ENCODE peak calls at places on chromosome 6, in seven cellular contexts. One of them, this sample, is unnamed. For H3K36me3, the result is how much of the 10 kb centered on the place peaks cover.

GRCh38 chr6:77124604-77125003 is 338.7 kb downstream of the HTR1B start:
- DNase-seq in GM23338: no peak
- DNase-seq in spleen: no peak
- DNase-seq in K562: no peak
- DNase-seq in HCT116: no peak
- DNase-seq in transverse colon: no peak
- DNase-seq in stomach: no peak
- DNase-seq in this sample: no peak

GRCh38 chr6:144036064-144036873 is 28.2 kb upstream of the PLAGL1 start:
- DNase-seq in transverse colon: peak
- DNase-seq in K562: no peak
- DNase-seq in GM23338: peak
- DNase-seq in spleen: peak
- DNase-seq in stomach: no peak
- DNase-seq in HCT116: no peak
- DNase-seq in this sample: no peak

GRCh38 chr6:39422273-39422672 is 99.8 kb upstream of the KCNK16 start:
- DNase-seq in K562: no peak
- DNase-seq in spleen: no peak
- DNase-seq in GM23338: no peak
- DNase-seq in stomach: no peak
- DNase-seq in HCT116: no peak
- DNase-seq in transverse colon: no peak
- DNase-seq in this sample: no peak

GRCh38 chr6:147106759-147107401 is 97.3 kb upstream of the STXBP5 start:
- DNase-seq in spleen: no peak
- DNase-seq in stomach: no peak
- DNase-seq in HCT116: no peak
- DNase-seq in transverse colon: no peak
- DNase-seq in GM23338: no peak
- DNase-seq in K562: no peak
- DNase-seq in this sample: no peak

GRCh38 chr6:153031335-153031955 is 28.9 kb upstream of the MTRF1L start:
- DNase-seq in GM23338: no peak
- DNase-seq in HCT116: no peak
- DNase-seq in transverse colon: no peak
- DNase-seq in K562: no peak
- DNase-seq in spleen: no peak
- DNase-seq in stomach: no peak
- DNase-seq in this sample: no peak

GRCh38 chr6:111691345-111692225 is 85.9 kb upstream of the TRAF3IP2 start:
- DNase-seq in spleen: no peak
- DNase-seq in GM23338: no peak
- DNase-seq in K562: no peak
- DNase-seq in transverse colon: peak
- DNase-seq in stomach: no peak
- DNase-seq in HCT116: no peak
- DNase-seq in this sample: no peak

GRCh38 chr6:106256201-106256968 is 69.2 kb downstream of the ATG5 start:
- DNase-seq in stomach: no peak
- DNase-seq in spleen: no peak
- DNase-seq in HCT116: no peak
- DNase-seq in transverse colon: no peak
- DNase-seq in K562: no peak
- DNase-seq in GM23338: no peak
- DNase-seq in this sample: peak

GRCh38 chr6:24534329-24534728 is 39.6 kb downstream of the ALDH5A1 start:
- DNase-seq in HCT116: no peak
- DNase-seq in GM23338: no peak
- DNase-seq in stomach: no peak
- DNase-seq in spleen: no peak
- DNase-seq in transverse colon: no peak
- DNase-seq in K562: no peak
- DNase-seq in this sample: no peak

GRCh38 chr6:2713473-2714358 is 37.0 kb downstream of the MYLK4 start:
- DNase-seq in spleen: no peak
- DNase-seq in K562: no peak
- DNase-seq in GM23338: no peak
- DNase-seq in transverse colon: no peak
- DNase-seq in HCT116: no peak
- DNase-seq in stomach: no peak
- DNase-seq in this sample: no peak

GRCh38 chr6:4776493-4776966 is 326 bp downstream of the CDYL start:
- DNase-seq in transverse colon: no peak
- DNase-seq in K562: peak
- DNase-seq in stomach: no peak
- DNase-seq in GM23338: peak
- DNase-seq in spleen: no peak
- DNase-seq in HCT116: no peak
- DNase-seq in this sample: no peak

GRCh38 chr6:138087549-138087948 is 19.7 kb downstream of the PERP start:
- DNase-seq in spleen: no peak
- DNase-seq in transverse colon: no peak
- DNase-seq in K562: no peak
- DNase-seq in GM23338: peak
- DNase-seq in HCT116: peak
- DNase-seq in stomach: no peak
- DNase-seq in this sample: no peak

GRCh38 chr6:40907198-40907701 is 131.8 kb downstream of the UNC5CL start:
- DNase-seq in stomach: peak
- DNase-seq in K562: no peak
- DNase-seq in spleen: no peak
- DNase-seq in GM23338: peak
- DNase-seq in HCT116: no peak
- DNase-seq in transverse colon: peak
- DNase-seq in this sample: no peak

DNA sequence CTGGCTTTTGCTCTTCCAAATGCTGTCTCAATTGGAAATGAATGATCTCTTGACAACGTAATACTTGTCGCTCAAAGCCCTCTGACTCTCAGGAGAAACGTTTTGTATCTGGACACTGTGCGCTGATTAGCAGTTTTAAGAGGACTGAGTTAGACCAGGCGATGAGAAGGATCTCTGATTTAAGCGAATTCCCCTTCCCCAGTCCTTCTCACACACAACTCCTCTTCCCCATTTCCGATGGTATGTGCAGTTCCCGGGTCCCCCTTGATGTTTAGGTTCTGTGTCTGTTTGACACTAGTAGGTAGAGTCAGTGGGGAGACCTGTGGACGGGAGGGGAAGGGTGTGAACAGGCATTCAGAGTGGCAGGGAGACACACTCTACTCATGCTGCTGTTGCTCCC is 2.5 kb downstream of the ZDHHC14 start:
- DNase-seq in HCT116: no peak
- DNase-seq in spleen: no peak
- DNase-seq in transverse colon: no peak
- DNase-seq in K562: no peak
- DNase-seq in stomach: no peak
- DNase-seq in GM23338: no peak
- DNase-seq in this sample: no peak
- H3K4me3 ChIP-seq in HCT116: no peak
- H3K4me3 ChIP-seq in spleen: no peak
- H3K4me3 ChIP-seq in transverse colon: peak
- H3K4me3 ChIP-seq in K562: peak
- H3K4me3 ChIP-seq in stomach: no peak
- H3K4me3 ChIP-seq in GM23338: no peak
- H3K4me3 ChIP-seq in this sample: no peak

GRCh38 chr6:96837138-96837971 is at the start of gene GPR63:
- DNase-seq in GM23338: peak
- DNase-seq in spleen: peak
- DNase-seq in stomach: peak
- DNase-seq in transverse colon: peak
- DNase-seq in HCT116: peak
- DNase-seq in K562: peak
- DNase-seq in this sample: no peak
- H3K36me3 ChIP-seq in GM23338: under half
- H3K36me3 ChIP-seq in spleen: under half
- H3K36me3 ChIP-seq in stomach: under half
- H3K36me3 ChIP-seq in transverse colon: under half
- H3K36me3 ChIP-seq in HCT116: under half
- H3K36me3 ChIP-seq in K562: under half
- H3K36me3 ChIP-seq in this sample: under half

DNA sequence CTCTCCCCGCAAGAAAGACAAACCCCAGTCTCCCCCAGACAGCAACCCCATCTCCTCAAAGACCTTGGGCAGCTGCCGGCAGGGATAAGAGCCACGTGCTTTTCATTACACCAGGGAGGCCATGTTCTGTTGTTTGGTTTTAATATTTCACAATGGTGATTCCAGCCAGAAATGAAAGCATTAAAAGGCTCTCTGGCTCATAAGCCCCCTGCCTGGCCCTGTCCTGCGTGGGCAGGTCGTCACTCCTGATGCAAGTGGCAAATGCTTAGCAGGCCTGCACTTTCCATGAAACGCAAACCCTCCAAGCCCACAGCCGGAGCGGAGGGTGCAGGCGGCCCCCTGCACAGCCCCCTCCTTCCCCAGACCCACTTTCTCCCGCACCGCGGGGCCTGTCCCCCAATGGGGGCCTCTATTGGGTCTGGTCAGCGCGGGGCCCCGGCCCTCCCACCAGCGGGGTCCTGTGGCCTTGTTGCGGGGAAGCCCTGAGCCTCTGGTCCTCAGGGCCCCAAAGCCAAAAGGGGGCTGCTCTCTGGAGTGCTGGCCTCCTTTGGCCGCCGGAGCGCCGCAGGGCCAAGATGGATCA is 77.2 kb downstream of the TMEM242 start:
- DNase-seq in HCT116: no peak
- DNase-seq in spleen: peak
- DNase-seq in GM23338: no peak
- DNase-seq in transverse colon: no peak
- DNase-seq in K562: no peak
- DNase-seq in stomach: no peak
- DNase-seq in this sample: no peak
- TF ChIP-seq POLR2AphosphoS5 in HCT116: no peak
- TF ChIP-seq POLR2AphosphoS5 in spleen: no peak
- TF ChIP-seq POLR2AphosphoS5 in GM23338: no peak
- TF ChIP-seq POLR2AphosphoS5 in transverse colon: no peak
- TF ChIP-seq POLR2AphosphoS5 in K562: no peak
- TF ChIP-seq POLR2AphosphoS5 in stomach: no peak
- TF ChIP-seq POLR2AphosphoS5 in this sample: no peak

GRCh38 chr6:112799889-112800288 is 452.8 kb downstream of the RFPL4B start:
- DNase-seq in HCT116: no peak
- DNase-seq in transverse colon: no peak
- DNase-seq in GM23338: no peak
- DNase-seq in stomach: no peak
- DNase-seq in K562: no peak
- DNase-seq in spleen: no peak
- DNase-seq in this sample: no peak
- H3K4me3 ChIP-seq in HCT116: no peak
- H3K4me3 ChIP-seq in transverse colon: no peak
- H3K4me3 ChIP-seq in GM23338: no peak
- H3K4me3 ChIP-seq in stomach: no peak
- H3K4me3 ChIP-seq in K562: no peak
- H3K4me3 ChIP-seq in spleen: no peak
- H3K4me3 ChIP-seq in this sample: no peak

GRCh38 chr6:97174471-97174870 is 108.5 kb downstream of the MMS22L start:
- DNase-seq in transverse colon: no peak
- DNase-seq in K562: no peak
- DNase-seq in stomach: no peak
- DNase-seq in spleen: no peak
- DNase-seq in HCT116: no peak
- DNase-seq in GM23338: no peak
- DNase-seq in this sample: no peak

GRCh38 chr6:97177905-97178304 is 105.1 kb downstream of the MMS22L start:
- DNase-seq in K562: no peak
- DNase-seq in spleen: no peak
- DNase-seq in stomach: no peak
- DNase-seq in transverse colon: no peak
- DNase-seq in HCT116: no peak
- DNase-seq in GM23338: no peak
- DNase-seq in this sample: no peak

GRCh38 chr6:97175806-97176205 is 107.2 kb downstream of the MMS22L start:
- DNase-seq in stomach: no peak
- DNase-seq in transverse colon: no peak
- DNase-seq in K562: no peak
- DNase-seq in HCT116: no peak
- DNase-seq in GM23338: no peak
- DNase-seq in spleen: no peak
- DNase-seq in this sample: peak

GRCh38 chr6:97176468-97176867 is 106.5 kb downstream of the MMS22L start:
- DNase-seq in K562: no peak
- DNase-seq in transverse colon: no peak
- DNase-seq in GM23338: no peak
- DNase-seq in spleen: no peak
- DNase-seq in HCT116: no peak
- DNase-seq in stomach: no peak
- DNase-seq in this sample: no peak
- H3K36me3 ChIP-seq in K562: half or more
- H3K36me3 ChIP-seq in transverse colon: under half
- H3K36me3 ChIP-seq in GM23338: under half
- H3K36me3 ChIP-seq in spleen: under half
- H3K36me3 ChIP-seq in HCT116: under half
- H3K36me3 ChIP-seq in stomach: under half
- H3K36me3 ChIP-seq in this sample: half or more

DNA sequence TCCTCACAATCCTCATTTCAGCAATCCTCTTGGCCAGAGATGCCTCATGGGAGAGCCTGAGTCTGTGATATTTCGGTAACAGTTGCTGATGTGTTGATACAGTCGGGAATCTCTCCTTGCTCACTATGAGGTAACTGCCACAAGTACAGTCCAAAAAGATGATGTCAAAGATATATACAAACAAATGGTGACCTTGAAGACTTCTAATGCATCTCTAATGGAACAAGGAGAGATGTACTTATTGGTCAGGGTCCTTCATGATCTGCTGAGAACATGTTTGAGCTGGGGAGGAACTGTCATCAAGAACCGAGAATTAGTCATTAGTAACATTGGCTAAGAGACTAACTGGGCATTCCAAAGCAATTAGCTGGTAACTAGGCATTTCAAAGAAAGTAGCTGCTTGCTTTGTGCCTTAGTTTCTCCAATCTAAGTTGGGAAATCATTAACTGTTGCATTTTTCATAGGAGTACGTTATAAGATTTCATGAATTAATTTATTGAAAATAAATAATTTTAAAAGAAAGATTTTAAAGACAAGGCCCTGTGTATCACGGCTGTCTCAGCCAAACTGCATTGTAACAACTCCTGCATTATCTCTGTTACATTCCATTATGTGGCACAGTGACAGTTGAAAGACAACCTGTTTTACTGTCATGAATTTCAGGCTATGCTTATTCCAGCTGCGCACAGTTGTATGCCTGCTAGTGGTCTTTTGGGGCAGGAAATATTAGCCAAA is 56.0 kb downstream of the FILIP1 start:
- DNase-seq in K562: no peak
- DNase-seq in transverse colon: no peak
- DNase-seq in spleen: no peak
- DNase-seq in stomach: no peak
- DNase-seq in GM23338: no peak
- DNase-seq in HCT116: no peak
- DNase-seq in this sample: no peak
- TF ChIP-seq POLR2AphosphoS5 in K562: no peak
- TF ChIP-seq POLR2AphosphoS5 in transverse colon: no peak
- TF ChIP-seq POLR2AphosphoS5 in spleen: no peak
- TF ChIP-seq POLR2AphosphoS5 in stomach: no peak
- TF ChIP-seq POLR2AphosphoS5 in GM23338: no peak
- TF ChIP-seq POLR2AphosphoS5 in HCT116: no peak
- TF ChIP-seq POLR2AphosphoS5 in this sample: no peak